ENCODE peak calls at places on chromosomes 5 and 9, in nine cellular contexts. One of them, this sample, is unnamed.

GRCh38 chr9:20771721-20772120 is 87.7 kb downstream of the FOCAD start:
- DNase-seq in activated naive CD8-positive, alpha-beta T cell treated with anti-CD3 and anti-CD28 coated beads for 36 hours: no peak
- DNase-seq in mucosa of descending colon: no peak
- DNase-seq in activated T-cell treated with anti-CD3 and anti-CD28 coated beads for 24 hours: no peak
- DNase-seq in cardiac fibroblast: no peak
- DNase-seq in HuH-7: no peak
- DNase-seq in stimulated activated CD4-positive, alpha-beta T cell treated with anti-CD3 and anti-CD28 coated beads, Interleukin-15, amount 100 ng/mL, for 1 hour: no peak
- DNase-seq in GDM1: no peak
- DNase-seq in activated CD8-positive, alpha-beta memory T cell treated with anti-CD3 and anti-CD28 coated beads, Interleukin-2, amount 10 ng/mL, durations not matched to agents 7 days and 5 days: no peak
- DNase-seq in this sample: no peak

GRCh38 chr5:148372331-148372730 is 11.4 kb upstream of the FBXO38 start:
- DNase-seq in activated naive CD8-positive, alpha-beta T cell treated with anti-CD3 and anti-CD28 coated beads for 36 hours: no peak
- DNase-seq in mucosa of descending colon: no peak
- DNase-seq in activated T-cell treated with anti-CD3 and anti-CD28 coated beads for 24 hours: no peak
- DNase-seq in cardiac fibroblast: no peak
- DNase-seq in HuH-7: no peak
- DNase-seq in stimulated activated CD4-positive, alpha-beta T cell treated with anti-CD3 and anti-CD28 coated beads, Interleukin-15, amount 100 ng/mL, for 1 hour: no peak
- DNase-seq in GDM1: no peak
- DNase-seq in activated CD8-positive, alpha-beta memory T cell treated with anti-CD3 and anti-CD28 coated beads, Interleukin-2, amount 10 ng/mL, durations not matched to agents 7 days and 5 days: no peak
- DNase-seq in this sample: no peak

GRCh38 chr5:156893517-156893916 is 43.4 kb downstream of the PPP1R2B start:
- DNase-seq in activated naive CD8-positive, alpha-beta T cell treated with anti-CD3 and anti-CD28 coated beads for 36 hours: no peak
- DNase-seq in mucosa of descending colon: no peak
- DNase-seq in activated T-cell treated with anti-CD3 and anti-CD28 coated beads for 24 hours: no peak
- DNase-seq in cardiac fibroblast: no peak
- DNase-seq in HuH-7: no peak
- DNase-seq in stimulated activated CD4-positive, alpha-beta T cell treated with anti-CD3 and anti-CD28 coated beads, Interleukin-15, amount 100 ng/mL, for 1 hour: no peak
- DNase-seq in GDM1: no peak
- DNase-seq in activated CD8-positive, alpha-beta memory T cell treated with anti-CD3 and anti-CD28 coated beads, Interleukin-2, amount 10 ng/mL, durations not matched to agents 7 days and 5 days: no peak
- DNase-seq in this sample: no peak

GRCh38 chr9:133813749-133814585 is 75.8 kb upstream of the SARDH start:
- DNase-seq in activated naive CD8-positive, alpha-beta T cell treated with anti-CD3 and anti-CD28 coated beads for 36 hours: no peak
- DNase-seq in mucosa of descending colon: no peak
- DNase-seq in activated T-cell treated with anti-CD3 and anti-CD28 coated beads for 24 hours: no peak
- DNase-seq in cardiac fibroblast: peak; percentile 15
- DNase-seq in HuH-7: no peak
- DNase-seq in stimulated activated CD4-positive, alpha-beta T cell treated with anti-CD3 and anti-CD28 coated beads, Interleukin-15, amount 100 ng/mL, for 1 hour: no peak
- DNase-seq in GDM1: no peak
- DNase-seq in activated CD8-positive, alpha-beta memory T cell treated with anti-CD3 and anti-CD28 coated beads, Interleukin-2, amount 10 ng/mL, durations not matched to agents 7 days and 5 days: no peak
- DNase-seq in this sample: no peak

GRCh38 chr5:133945561-133945960 is 22.9 kb downstream of the C5orf15 start:
- DNase-seq in activated naive CD8-positive, alpha-beta T cell treated with anti-CD3 and anti-CD28 coated beads for 36 hours: no peak
- DNase-seq in mucosa of descending colon: no peak
- DNase-seq in activated T-cell treated with anti-CD3 and anti-CD28 coated beads for 24 hours: no peak
- DNase-seq in cardiac fibroblast: no peak
- DNase-seq in HuH-7: no peak
- DNase-seq in stimulated activated CD4-positive, alpha-beta T cell treated with anti-CD3 and anti-CD28 coated beads, Interleukin-15, amount 100 ng/mL, for 1 hour: no peak
- DNase-seq in GDM1: no peak
- DNase-seq in activated CD8-positive, alpha-beta memory T cell treated with anti-CD3 and anti-CD28 coated beads, Interleukin-2, amount 10 ng/mL, durations not matched to agents 7 days and 5 days: no peak
- DNase-seq in this sample: no peak

GRCh38 chr5:116766470-116766947 is 191.9 kb upstream of the SEMA6A start:
- DNase-seq in activated naive CD8-positive, alpha-beta T cell treated with anti-CD3 and anti-CD28 coated beads for 36 hours: no peak
- DNase-seq in mucosa of descending colon: no peak
- DNase-seq in activated T-cell treated with anti-CD3 and anti-CD28 coated beads for 24 hours: no peak
- DNase-seq in cardiac fibroblast: peak; percentile 92
- DNase-seq in HuH-7: peak; percentile 21
- DNase-seq in stimulated activated CD4-positive, alpha-beta T cell treated with anti-CD3 and anti-CD28 coated beads, Interleukin-15, amount 100 ng/mL, for 1 hour: no peak
- DNase-seq in GDM1: no peak
- DNase-seq in activated CD8-positive, alpha-beta memory T cell treated with anti-CD3 and anti-CD28 coated beads, Interleukin-2, amount 10 ng/mL, durations not matched to agents 7 days and 5 days: no peak
- DNase-seq in this sample: no peak

GRCh38 chr5:172622091-172623046 is 18.7 kb upstream of the NEURL1B start:
- DNase-seq in activated naive CD8-positive, alpha-beta T cell treated with anti-CD3 and anti-CD28 coated beads for 36 hours: no peak
- DNase-seq in mucosa of descending colon: peak; percentile 86
- DNase-seq in activated T-cell treated with anti-CD3 and anti-CD28 coated beads for 24 hours: no peak
- DNase-seq in cardiac fibroblast: no peak
- DNase-seq in HuH-7: no peak
- DNase-seq in stimulated activated CD4-positive, alpha-beta T cell treated with anti-CD3 and anti-CD28 coated beads, Interleukin-15, amount 100 ng/mL, for 1 hour: no peak
- DNase-seq in GDM1: no peak
- DNase-seq in activated CD8-positive, alpha-beta memory T cell treated with anti-CD3 and anti-CD28 coated beads, Interleukin-2, amount 10 ng/mL, durations not matched to agents 7 days and 5 days: no peak
- DNase-seq in this sample: no peak

GRCh38 chr5:175803736-175804480 is 67.5 kb upstream of the CPLX2 start:
- DNase-seq in activated naive CD8-positive, alpha-beta T cell treated with anti-CD3 and anti-CD28 coated beads for 36 hours: no peak
- DNase-seq in mucosa of descending colon: no peak
- DNase-seq in activated T-cell treated with anti-CD3 and anti-CD28 coated beads for 24 hours: no peak
- DNase-seq in cardiac fibroblast: no peak
- DNase-seq in HuH-7: no peak
- DNase-seq in stimulated activated CD4-positive, alpha-beta T cell treated with anti-CD3 and anti-CD28 coated beads, Interleukin-15, amount 100 ng/mL, for 1 hour: no peak
- DNase-seq in GDM1: no peak
- DNase-seq in activated CD8-positive, alpha-beta memory T cell treated with anti-CD3 and anti-CD28 coated beads, Interleukin-2, amount 10 ng/mL, durations not matched to agents 7 days and 5 days: no peak
- DNase-seq in this sample: no peak

GRCh38 chr5:117131048-117131679 is 556.5 kb upstream of the SEMA6A start:
- DNase-seq in activated naive CD8-positive, alpha-beta T cell treated with anti-CD3 and anti-CD28 coated beads for 36 hours: no peak
- DNase-seq in mucosa of descending colon: no peak
- DNase-seq in activated T-cell treated with anti-CD3 and anti-CD28 coated beads for 24 hours: no peak
- DNase-seq in cardiac fibroblast: no peak
- DNase-seq in HuH-7: no peak
- DNase-seq in stimulated activated CD4-positive, alpha-beta T cell treated with anti-CD3 and anti-CD28 coated beads, Interleukin-15, amount 100 ng/mL, for 1 hour: no peak
- DNase-seq in GDM1: no peak
- DNase-seq in activated CD8-positive, alpha-beta memory T cell treated with anti-CD3 and anti-CD28 coated beads, Interleukin-2, amount 10 ng/mL, durations not matched to agents 7 days and 5 days: no peak
- DNase-seq in this sample: no peak

GRCh38 chr5:129496875-129497274 is 36.8 kb downstream of the ADAMTS19 start:
- DNase-seq in activated naive CD8-positive, alpha-beta T cell treated with anti-CD3 and anti-CD28 coated beads for 36 hours: no peak
- DNase-seq in mucosa of descending colon: no peak
- DNase-seq in activated T-cell treated with anti-CD3 and anti-CD28 coated beads for 24 hours: no peak
- DNase-seq in cardiac fibroblast: no peak
- DNase-seq in HuH-7: no peak
- DNase-seq in stimulated activated CD4-positive, alpha-beta T cell treated with anti-CD3 and anti-CD28 coated beads, Interleukin-15, amount 100 ng/mL, for 1 hour: no peak
- DNase-seq in GDM1: no peak
- DNase-seq in activated CD8-positive, alpha-beta memory T cell treated with anti-CD3 and anti-CD28 coated beads, Interleukin-2, amount 10 ng/mL, durations not matched to agents 7 days and 5 days: no peak
- DNase-seq in this sample: no peak

GRCh38 chr9:10562581-10563343 is 50.0 kb downstream of the PTPRD start:
- DNase-seq in activated naive CD8-positive, alpha-beta T cell treated with anti-CD3 and anti-CD28 coated beads for 36 hours: no peak
- DNase-seq in mucosa of descending colon: no peak
- DNase-seq in activated T-cell treated with anti-CD3 and anti-CD28 coated beads for 24 hours: no peak
- DNase-seq in cardiac fibroblast: no peak
- DNase-seq in HuH-7: no peak
- DNase-seq in stimulated activated CD4-positive, alpha-beta T cell treated with anti-CD3 and anti-CD28 coated beads, Interleukin-15, amount 100 ng/mL, for 1 hour: no peak
- DNase-seq in GDM1: no peak
- DNase-seq in activated CD8-positive, alpha-beta memory T cell treated with anti-CD3 and anti-CD28 coated beads, Interleukin-2, amount 10 ng/mL, durations not matched to agents 7 days and 5 days: no peak
- DNase-seq in this sample: no peak

This sample was measured in stimulated activated naive CD4-positive, alpha-beta T cell treated with Interleukin-2 at 50 U/mL for 16 hours.